ENCODE peak calls at places on chromosome 4, in five cellular contexts. S is sciatic nerve; T is progenitor cell of endocrine pancreas; I is stimulated activated CD4-positive, alpha-beta T cell treated with anti-CD3 and anti-CD28 coated beads, Interleukin-2, amount 100 ng/mL, for 48 hours; E is NCI-H446 treated with DMSO at 0.1 percent for 48 hours. A is an unnamed sample.

GRCh38 chr4:76458829-76459228 is 23.8 kb downstream of the SHROOM3 start:
- DNase-seq in S (no peak), T (no peak), I (no peak), E (no peak), A (no peak)

GRCh38 chr4:151169223-151169622 is 69.8 kb downstream of the RPS3A start:
- DNase-seq in S (peak), E (peak), T (no peak), I (no peak), A (peak)

GRCh38 chr4:52317981-52318380 is 266.9 kb downstream of the SPATA18 start:
- DNase-seq in S (no peak), E (no peak), T (no peak), I (no peak), A (no peak)

GRCh38 chr4:88442636-88443260 is 14.2 kb upstream of the HERC5 start:
- DNase-seq in I (no peak), S (no peak), E (no peak), T (no peak), A (no peak)

GRCh38 chr4:10102193-10102980 is 14.2 kb downstream of the WDR1 start:
- DNase-seq in T (no peak), I (no peak), S (no peak), E (no peak), A (no peak)

GRCh38 chr4:138222041-138222440 is 20.1 kb downstream of the SLC7A11 start:
- DNase-seq in E (no peak), T (no peak), S (no peak), I (no peak), A (no peak)

GRCh38 chr4:88746186-88746585 is 48.6 kb upstream of the NAP1L5 start:
- DNase-seq in T (no peak), E (no peak), I (no peak), S (no peak), A (no peak)

GRCh38 chr4:36351082-36351666 is 69.8 kb downstream of the DTHD1 start:
- DNase-seq in E (peak), T (peak), S (peak), I (peak), A (no peak)

GRCh38 chr4:90542216-90542615 is 415.0 kb downstream of the CCSER1 start:
- DNase-seq in I (no peak), E (no peak), S (no peak), T (no peak), A (no peak)

GRCh38 chr4:136650541-136651277 is 881.6 kb downstream of the PCDH18 start:
- DNase-seq in S (no peak), I (no peak), E (no peak), T (no peak), A (no peak)

GRCh38 chr4:88681209-88681608 is 16.4 kb downstream of the NAP1L5 start:
- DNase-seq in T (no peak), I (no peak), S (no peak), E (no peak), A (no peak)

GRCh38 chr4:2304321-2304876 is 42.5 kb upstream of the MXD4 start:
- DNase-seq in I (no peak), S (peak), E (no peak), T (no peak), A (no peak)

GRCh38 chr4:178778500-178778899 is 1336.3 kb upstream of the AGA start:
- DNase-seq in E (no peak), I (no peak), S (no peak), T (no peak), A (no peak)

GRCh38 chr4:77399831-77400230 is 205.8 kb upstream of the CXCL13 start:
- DNase-seq in T (no peak), E (no peak), I (no peak), S (no peak), A (no peak)

GRCh38 chr4:77044458-77045124 is 31.2 kb downstream of the CCNI start:
- DNase-seq in S (no peak), I (no peak), E (no peak), T (no peak), A (no peak)

GRCh38 chr4:122765702-122766352 is 33.3 kb downstream of the BBS12 start:
- DNase-seq in E (no peak), T (no peak), S (no peak), I (no peak), A (no peak)

GRCh38 chr4:77169496-77169895 is 12.5 kb downstream of the CCNG2 start:
- DNase-seq in T (no peak), S (no peak), I (no peak), E (no peak), A (no peak)

GRCh38 chr4:148376151-148376550 is 66.1 kb downstream of the NR3C2 start:
- DNase-seq in T (no peak), E (peak), I (no peak), S (peak), A (no peak)

GRCh38 chr4:25144870-25145481 is 15.3 kb downstream of the SEPSECS start:
- DNase-seq in E (peak), T (no peak), I (no peak), S (no peak), A (no peak)

GRCh38 chr4:108193891-108194672 is 25.4 kb upstream of the LEF1 start:
- DNase-seq in S (no peak), E (no peak), T (no peak), I (no peak), A (no peak)

GRCh38 chr4:144748814-144749555 is 103.0 kb downstream of the HHIP start:
- DNase-seq in E (no peak), T (no peak), I (no peak), S (no peak), A (no peak)

GRCh38 chr4:27759621-27760020 is 899.0 kb downstream of the STIM2 start:
- DNase-seq in S (no peak), E (no peak), T (no peak), I (no peak), A (no peak)

GRCh38 chr4:38753021-38753806 is 29.6 kb downstream of the TLR10 start:
- DNase-seq in T (peak), I (no peak), S (peak), E (no peak), A (peak)

GRCh38 chr4:126071346-126072333 is 756.9 kb downstream of the FAT4 start:
- DNase-seq in T (no peak), I (no peak), E (peak), S (no peak), A (peak)

GRCh38 chr4:185847352-185848078 is 35.5 kb upstream of the SORBS2 start:
- DNase-seq in S (no peak), E (no peak), T (no peak), I (no peak), A (no peak)

A was measured in C1 segment of cervical spinal cord.